ENCODE peak calls at places on chromosomes 3 and 15, in seven cellular contexts. T is GM12891; H is dorsolateral prefrontal cortex; M is stimulated activated CD8-positive, alpha-beta memory T cell treated with anti-CD3 and anti-CD28 coated beads, Interleukin-2, amount 100 ng/mL, for 48 hours; B is upper lobe of right lung; X is A549; G is CD8-positive, alpha-beta T cell. U is an unnamed sample.

GRCh38 chr3:46857485-46858341 is 5.5 kb downstream of the MYL3 start:
- DNase-seq in B (peak), X (no peak), H (no peak), T (no peak), M (no peak), G (no peak), U (no peak)

GRCh38 chr3:195549931-195550519 is 6.9 kb upstream of the PPP1R2 start:
- DNase-seq in B (no peak), H (no peak), G (peak), M (peak), T (no peak), X (no peak), U (peak)

GRCh38 chr3:160126761-160127160 is 98.5 kb upstream of the C3orf80 start:
- DNase-seq in T (no peak), M (no peak), H (no peak), X (no peak), B (no peak), G (no peak), U (no peak)

GRCh38 chr3:179562467-179563297 is at the start of gene ACTL6A:
- DNase-seq in H (peak), T (peak), M (peak), X (peak), G (peak), B (peak), U (peak)

GRCh38 chr3:195662-196061 is 901 bp upstream of the CHL1 start:
- DNase-seq in X (no peak), M (no peak), B (no peak), G (no peak), T (no peak), H (peak), U (no peak)

GRCh38 chr3:19668163-19668562 is 265.9 kb downstream of the EFHB start:
- DNase-seq in X (no peak), B (no peak), H (no peak), T (no peak), G (no peak), M (no peak), U (no peak)

GRCh38 chr15:28107111-28107893 is 8.2 kb upstream of the OCA2 start:
- DNase-seq in T (peak), G (no peak), X (no peak), M (no peak), H (no peak), B (peak), U (no peak)

GRCh38 chr3:72973031-72973723 is 23.4 kb upstream of the PPP4R2 start:
- DNase-seq in X (no peak), H (no peak), T (no peak), G (no peak), M (no peak), B (no peak), U (no peak)

GRCh38 chr3:99646107-99646435 is 7.7 kb downstream of the COL8A1 start:
- DNase-seq in G (no peak), B (no peak), X (no peak), M (no peak), T (no peak), H (no peak), U (no peak)

U was measured in PC-9.